ENCODE peak calls at places on chromosomes 4 and X, in seven cellular contexts. M is epithelial cell of esophagus, A is heart right ventricle, S is astrocyte, Z is AG10803, C is astrocyte of the spinal cord, H is right atrium auricular region. T is an unnamed sample.

GRCh38 chrX:15952212-15952611 is 97.6 kb upstream of the AP1S2 start:
- DNase-seq in M (no peak), A (no peak), S (no peak), Z (no peak), C (no peak), H (no peak), T (no peak)

GRCh38 chrX:39856472-39857121 is 241.2 kb downstream of the BCOR start:
- DNase-seq in M (no peak), A (no peak), S (no peak), Z (no peak), C (no peak), H (no peak), T (peak)

GRCh38 chr4:76216975-76217814 is 3.6 kb upstream of the SCARB2 start:
- DNase-seq in M (peak), A (no peak), S (no peak), Z (no peak), C (no peak), H (no peak), T (no peak)

GRCh38 chr4:185721949-185722316 is 90.1 kb downstream of the SORBS2 start:
- DNase-seq in M (no peak), A (no peak), S (no peak), Z (peak), C (peak), H (no peak), T (no peak)

GRCh38 chr4:8182858-8183725 is 16.0 kb upstream of the SH3TC1 start:
- DNase-seq in M (peak), A (peak), S (peak), Z (peak), C (peak), H (peak), T (peak)

GRCh38 chr4:164550989-164551712 is 202.8 kb upstream of the SMIM31 start:
- DNase-seq in M (no peak), A (no peak), S (no peak), Z (no peak), C (no peak), H (no peak), T (no peak)

GRCh38 chr4:140130677-140131076 is 23.3 kb downstream of the MAML3 start:
- DNase-seq in M (peak), A (no peak), S (peak), Z (peak), C (peak), H (no peak), T (no peak)

GRCh38 chr4:147620315-147620714 is 3.1 kb downstream of the TMEM184C start:
- DNase-seq in M (no peak), A (no peak), S (no peak), Z (no peak), C (no peak), H (no peak), T (no peak)

GRCh38 chr4:100087743-100088142 is 102.5 kb downstream of the DDIT4L start:
- DNase-seq in M (no peak), A (no peak), S (no peak), Z (peak), C (no peak), H (peak), T (no peak)

GRCh38 chr4:100838286-100838685 is 320.5 kb upstream of the EMCN start:
- DNase-seq in M (peak), A (no peak), S (no peak), Z (no peak), C (no peak), H (no peak), T (no peak)

GRCh38 chr4:94897023-94897422 is 139.3 kb downstream of the BMPR1B start:
- DNase-seq in M (no peak), A (no peak), S (no peak), Z (no peak), C (no peak), H (no peak), T (no peak)

GRCh38 chrX:10660171-10660570 is 39.8 kb upstream of the MID1 start:
- DNase-seq in M (no peak), A (no peak), S (no peak), Z (no peak), C (no peak), H (no peak), T (no peak)

GRCh38 chr4:173227753-173228152 is 59.1 kb downstream of the GALNT7 start:
- DNase-seq in M (no peak), A (no peak), S (no peak), Z (no peak), C (no peak), H (no peak), T (no peak)

GRCh38 chrX:50905334-50905733 is 5.2 kb upstream of the BMP15 start:
- DNase-seq in M (peak), A (no peak), S (no peak), Z (no peak), C (no peak), H (no peak), T (no peak)

GRCh38 chr4:73453701-73454005 is 17.6 kb downstream of the AFP start:
- DNase-seq in M (no peak), A (no peak), S (peak), Z (no peak), C (no peak), H (no peak), T (no peak)

GRCh38 chrX:67351411-67351810 is 192.4 kb upstream of the AR start:
- DNase-seq in M (no peak), A (no peak), S (no peak), Z (no peak), C (no peak), H (no peak), T (no peak)

GRCh38 chr4:88230399-88230798 is 54.0 kb downstream of the PPM1K start:
- DNase-seq in M (no peak), A (no peak), S (no peak), Z (no peak), C (no peak), H (no peak), T (no peak)

GRCh38 chr4:133594246-133595207 is 445.4 kb downstream of the PCDH10 start:
- DNase-seq in M (peak), A (no peak), S (peak), Z (no peak), C (peak), H (no peak), T (no peak)

GRCh38 chr4:6352031-6352763 is 82.5 kb downstream of the WFS1 start:
- DNase-seq in M (no peak), A (no peak), S (no peak), Z (no peak), C (no peak), H (no peak), T (no peak)

GRCh38 chrX:54419559-54420302 is 20.5 kb upstream of the TSR2 start:
- DNase-seq in M (no peak), A (no peak), S (no peak), Z (no peak), C (no peak), H (no peak), T (no peak)

GRCh38 chrX:54416965-54417364 is 23.2 kb upstream of the TSR2 start:
- DNase-seq in M (no peak), A (no peak), S (no peak), Z (no peak), C (no peak), H (no peak), T (no peak)

GRCh38 chrX:54415534-54416350 is 24.5 kb upstream of the TSR2 start:
- DNase-seq in M (no peak), A (no peak), S (peak), Z (no peak), C (no peak), H (no peak), T (no peak)

GRCh38 chrX:54411732-54412131 is 28.5 kb upstream of the TSR2 start:
- DNase-seq in M (no peak), A (no peak), S (no peak), Z (no peak), C (no peak), H (no peak), T (no peak)

DNA sequence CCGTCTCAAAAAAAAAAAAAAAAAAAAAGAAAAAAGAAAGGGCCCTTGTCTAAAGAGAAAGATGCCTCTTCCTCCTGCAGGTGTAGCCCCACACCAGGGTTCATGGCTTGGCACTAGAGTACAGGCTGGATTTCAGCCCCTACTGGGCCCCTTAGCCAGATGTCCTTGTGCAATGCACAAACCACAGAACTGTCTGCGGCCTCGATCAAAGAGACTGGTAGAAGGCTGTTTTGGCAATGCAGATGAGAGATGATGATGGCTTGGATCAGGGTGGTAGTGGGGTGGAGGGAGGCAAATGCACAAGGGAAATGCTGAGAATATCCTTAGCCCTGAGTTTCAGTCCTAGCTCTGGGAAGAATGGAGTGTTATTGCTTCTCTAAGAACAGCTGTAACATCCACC is 26.5 kb upstream of the TSR2 start:
- DNase-seq in M (no peak), A (no peak), S (no peak), Z (peak), C (no peak), H (no peak), T (no peak)
- H3K4me3 ChIP-seq in M (no peak), A (no peak), S (no peak), Z (no peak), C (no peak), H (no peak), T (no peak)

GRCh38 chrX:136880452-136881013 is at the start of gene RBMX:
- DNase-seq in M (peak), A (peak), S (peak), Z (peak), C (peak), H (peak), T (peak)

GRCh38 chrX:136879001-136879667 is 1.4 kb downstream of the RBMX start:
- DNase-seq in M (no peak), A (no peak), S (no peak), Z (no peak), C (no peak), H (no peak), T (no peak)

GRCh38 chrX:136880003-136880451 is 498 bp downstream of the RBMX start:
- DNase-seq in M (peak), A (peak), S (no peak), Z (no peak), C (no peak), H (no peak), T (peak)

GRCh38 chrX:136878423-136878822 is 2.1 kb downstream of the RBMX start:
- DNase-seq in M (no peak), A (no peak), S (no peak), Z (no peak), C (no peak), H (no peak), T (no peak)
- H3K4me3 ChIP-seq in M (peak), A (peak), S (peak), Z (peak), C (peak), H (peak), T (peak)

GRCh38 chr4:108117473-108118182 is 51.1 kb downstream of the LEF1 start:
- DNase-seq in M (no peak), A (no peak), S (no peak), Z (no peak), C (peak), H (no peak), T (no peak)
- H3K4me3 ChIP-seq in M (no peak), A (no peak), S (no peak), Z (no peak), C (no peak), H (no peak), T (no peak)

GRCh38 chr4:187961961-187962360 is 33.6 kb upstream of the ZFP42 start:
- DNase-seq in M (no peak), A (no peak), S (no peak), Z (no peak), C (no peak), H (no peak), T (no peak)
- H3K4me3 ChIP-seq in M (no peak), A (no peak), S (no peak), Z (no peak), C (no peak), H (no peak), T (no peak)

GRCh38 chr4:10033191-10033881 is 12.0 kb upstream of the SLC2A9 start:
- DNase-seq in M (peak), A (no peak), S (peak), Z (peak), C (peak), H (no peak), T (peak)
- H3K4me3 ChIP-seq in M (no peak), A (no peak), S (peak), Z (no peak), C (no peak), H (no peak), T (no peak)

GRCh38 chr4:145196747-145197146 is 16.4 kb upstream of the OTUD4 start:
- DNase-seq in M (no peak), A (no peak), S (no peak), Z (no peak), C (no peak), H (no peak), T (no peak)
- H3K4me3 ChIP-seq in M (no peak), A (no peak), S (no peak), Z (no peak), C (no peak), H (no peak), T (no peak)

DNA sequence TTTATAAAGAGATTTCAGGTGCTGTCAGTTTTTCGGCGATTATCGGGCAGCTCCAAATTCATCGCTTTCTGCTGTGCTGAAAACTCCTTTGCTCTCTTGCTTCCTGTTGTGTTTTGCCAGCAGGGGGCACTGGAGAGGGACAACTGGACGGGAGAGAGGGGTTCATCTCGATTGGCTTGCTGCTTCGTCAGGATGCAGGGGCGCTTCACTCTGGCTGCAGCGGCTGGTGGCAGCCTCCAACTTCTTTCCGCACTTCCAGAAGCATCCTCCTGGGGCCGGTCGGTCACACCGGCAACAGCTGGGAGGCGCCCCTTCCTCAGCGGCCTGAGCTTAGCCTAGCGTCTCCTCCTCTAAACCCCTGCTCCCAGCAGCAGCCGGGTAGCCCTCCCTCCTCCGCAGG is 29.5 kb downstream of the MSL3 start:
- DNase-seq in M (peak), A (peak), S (peak), Z (peak), C (peak), H (peak), T (no peak)
- H3K4me3 ChIP-seq in M (peak), A (peak), S (peak), Z (peak), C (peak), H (no peak), T (no peak)

GRCh38 chrX:105313596-105313995 is 93.1 kb upstream of the TEX13A start:
- DNase-seq in M (peak), A (no peak), S (no peak), Z (no peak), C (no peak), H (no peak), T (no peak)
- H3K4me3 ChIP-seq in M (no peak), A (no peak), S (no peak), Z (no peak), C (no peak), H (no peak), T (no peak)

GRCh38 chrX:154366666-154367055 is 7.8 kb downstream of the FLNA start:
- DNase-seq in M (no peak), A (peak), S (no peak), Z (peak), C (no peak), H (no peak), T (peak)
- H3K4me3 ChIP-seq in M (no peak), A (no peak), S (peak), Z (peak), C (no peak), H (no peak), T (no peak)

GRCh38 chrX:139692908-139693307 is 15.1 kb downstream of the MCF2 start:
- DNase-seq in M (no peak), A (no peak), S (no peak), Z (no peak), C (no peak), H (no peak), T (no peak)
- H3K4me3 ChIP-seq in M (no peak), A (peak), S (no peak), Z (peak), C (peak), H (no peak), T (peak)

T was measured in MG63.